ENCODE peak calls at places on chromosomes 6 and 20, in eight cellular contexts. S is NCI-H1092, P is mesendoderm, X is GM23248, J is SHP77, K is cortex of kidney, I is fibroblast of the conjunctiva, H is neural crest cell. V is an unnamed sample.
A peak's percentile ranks its signal among the peaks of the same experiment; 100 is the strongest.

GRCh38 chr20:64065973-64066341 is 3.0 kb downstream of the TCEA2 start:
- DNase-seq in I (no peak), P (peak; percentile 89), H (no peak), X (peak; percentile 77), S (no peak), K (no peak), J (no peak), V (no peak)

GRCh38 chr6:42727627-42728026 is 5.2 kb upstream of the PRPH2 start:
- DNase-seq in H (no peak), P (no peak), I (no peak), J (peak; percentile 79), S (no peak), K (no peak), X (peak; percentile 47), V (no peak)

GRCh38 chr6:33958863-33959651 is 155.3 kb upstream of the MLN start:
- DNase-seq in S (no peak), J (no peak), X (no peak), P (peak; percentile 65), I (no peak), K (no peak), H (no peak), V (no peak)

GRCh38 chr6:25804804-25805203 is 27.0 kb downstream of the SLC17A1 start:
- DNase-seq in K (no peak), P (no peak), H (no peak), S (no peak), I (no peak), X (no peak), J (no peak), V (no peak)

GRCh38 chr6:46555129-46555528 is 63.9 kb upstream of the RCAN2 start:
- DNase-seq in X (no peak), K (no peak), H (no peak), J (no peak), P (peak; percentile 33), I (no peak), S (no peak), V (no peak)

GRCh38 chr20:44993343-44993742 is 27.0 kb downstream of the STK4 start:
- DNase-seq in J (no peak), P (peak; percentile 43), I (no peak), H (no peak), X (peak; percentile 21), K (no peak), S (no peak), V (no peak)

GRCh38 chr6:117167520-117168271 is 97.7 kb upstream of the VGLL2 start:
- DNase-seq in X (peak; percentile 48), J (no peak), K (no peak), I (no peak), H (no peak), S (no peak), P (peak; percentile 37), V (no peak)

GRCh38 chr20:5973172-5973571 is 22.7 kb downstream of the MCM8 start:
- DNase-seq in X (peak; percentile 42), S (no peak), P (no peak), J (no peak), H (no peak), K (no peak), I (peak; percentile 32), V (no peak)

GRCh38 chr20:58568441-58568931 is 53.3 kb upstream of the APCDD1L start:
- DNase-seq in H (no peak), X (no peak), P (no peak), K (no peak), J (no peak), S (no peak), I (no peak), V (no peak)

GRCh38 chr6:142854589-142855488 is 90.1 kb downstream of the HIVEP2 start:
- DNase-seq in P (no peak), H (no peak), K (no peak), X (no peak), J (no peak), I (no peak), S (no peak), V (no peak)

GRCh38 chr6:139743629-139744028 is 369.2 kb upstream of the CITED2 start:
- DNase-seq in H (no peak), I (peak; percentile 93), K (no peak), X (peak; percentile 93), P (no peak), J (no peak), S (no peak), V (no peak)

GRCh38 chr20:38180781-38181180 is 15.7 kb upstream of the TGM2 start:
- DNase-seq in X (peak; percentile 46), P (no peak), I (no peak), K (no peak), H (no peak), J (no peak), S (no peak), V (no peak)

GRCh38 chr6:18110160-18110559 is 12.3 kb downstream of the NHLRC1 start:
- DNase-seq in X (peak; percentile 26), I (no peak), H (no peak), J (no peak), P (no peak), S (no peak), K (no peak), V (no peak)

GRCh38 chr6:135234492-135234780 is 53.3 kb downstream of the MYB start:
- DNase-seq in K (no peak), S (no peak), H (no peak), J (no peak), X (no peak), I (no peak), P (no peak), V (no peak)

GRCh38 chr20:4550740-4551139 is 171.0 kb upstream of the PRND start:
- DNase-seq in J (no peak), I (no peak), X (peak; percentile 40), P (no peak), K (no peak), S (no peak), H (no peak), V (no peak)

GRCh38 chr20:62959101-62959971 is 6.8 kb downstream of the SLC17A9 start:
- DNase-seq in S (no peak), K (no peak), H (no peak), X (no peak), I (no peak), P (no peak), J (no peak), V (no peak)

GRCh38 chr20:62441986-62442539 is 14.7 kb upstream of the RBBP8NL start:
- DNase-seq in X (no peak), P (no peak), S (no peak), I (no peak), K (no peak), J (no peak), H (no peak), V (no peak)

GRCh38 chr6:144528605-144529425 is 243.7 kb downstream of the UTRN start:
- DNase-seq in H (no peak), S (no peak), P (peak; percentile 77), I (peak; percentile 10), K (no peak), J (no peak), X (peak; percentile 40), V (no peak)

GRCh38 chr6:131470549-131470948 is 102.5 kb upstream of the ARG1 start:
- DNase-seq in K (no peak), X (peak; percentile 10), P (no peak), H (no peak), S (no peak), I (no peak), J (no peak), V (no peak)

GRCh38 chr20:1505361-1505760 is 14.1 kb upstream of the SIRPB2 start:
- DNase-seq in H (no peak), K (no peak), I (no peak), J (no peak), P (no peak), S (no peak), X (peak; percentile 91), V (no peak)

GRCh38 chr20:52454660-52455059 is 263.1 kb upstream of the ZFP64 start:
- DNase-seq in X (peak; percentile 40), I (peak; percentile 17), S (no peak), P (no peak), H (no peak), J (no peak), K (no peak), V (no peak)

GRCh38 chr6:36367743-36368142 is 19.7 kb downstream of the ETV7 start:
- DNase-seq in S (no peak), X (no peak), H (no peak), K (no peak), P (no peak), J (no peak), I (no peak), V (no peak)

GRCh38 chr6:161169690-161170089 is 104.2 kb downstream of the AGPAT4 start:
- DNase-seq in J (peak; percentile 84), X (peak; percentile 64), H (no peak), K (no peak), I (peak; percentile 71), P (peak; percentile 14), S (peak; percentile 44), V (no peak)

GRCh38 chr6:146545608-146546007 is 2.0 kb downstream of the RAB32 start:
- DNase-seq in J (no peak), H (no peak), I (no peak), P (peak; percentile 35), S (no peak), K (no peak), X (peak; percentile 77), V (no peak)

GRCh38 chr6:170575250-170575649 is 9.2 kb downstream of the PDCD2 start:
- DNase-seq in X (peak; percentile 47), H (no peak), P (peak; percentile 31), S (no peak), J (no peak), K (no peak), I (no peak), V (no peak)

GRCh38 chr6:3071568-3071967 is 3.3 kb downstream of the RIPK1 start:
- DNase-seq in P (no peak), S (no peak), H (no peak), J (no peak), I (no peak), K (no peak), X (no peak), V (no peak)

GRCh38 chr20:58026361-58026760 is 202.1 kb downstream of the ANKRD60 start:
- DNase-seq in X (no peak), P (no peak), H (no peak), J (no peak), K (no peak), I (no peak), S (no peak), V (no peak)

GRCh38 chr6:148109732-148110131 is 232.9 kb upstream of the SASH1 start:
- DNase-seq in P (no peak), I (no peak), H (no peak), S (no peak), K (no peak), J (no peak), X (no peak), V (no peak)

GRCh38 chr6:97009781-97010492 is 85.4 kb downstream of the KLHL32 start:
- DNase-seq in J (no peak), H (no peak), S (no peak), I (no peak), P (no peak), X (no peak), K (no peak), V (no peak)

GRCh38 chr20:2748551-2749342 is 51.7 kb downstream of the CPXM1 start:
- DNase-seq in X (no peak), H (no peak), S (no peak), J (no peak), K (no peak), I (no peak), P (no peak), V (no peak)

GRCh38 chr6:7087491-7087979 is 20.2 kb upstream of the RREB1 start:
- DNase-seq in H (no peak), I (no peak), S (no peak), P (no peak), X (no peak), J (no peak), K (no peak), V (no peak)

GRCh38 chr6:170296746-170297576 is 6.1 kb upstream of the DLL1 start:
- DNase-seq in H (no peak), I (no peak), J (peak; percentile 62), S (peak; percentile 52), X (no peak), P (no peak), K (no peak), V (peak; percentile 51)

GRCh38 chr6:125363360-125364121 is 61.8 kb upstream of the HDDC2 start:
- DNase-seq in K (no peak), S (peak; percentile 23), P (peak; percentile 96), I (peak; percentile 31), J (peak; percentile 80), H (peak; percentile 67), X (peak; percentile 54), V (no peak)

GRCh38 chr6:291148-291696 is 1.1 kb upstream of the DUSP22 start:
- DNase-seq in K (no peak), J (no peak), H (no peak), X (peak; percentile 12), I (no peak), S (no peak), P (peak; percentile 28), V (no peak)

V was measured in NCI-H1930.